ENCODE peak calls at places on chromosomes 12 and 14, in eight cellular contexts. K is HepG2, N is A549, O is A673, W is suprapubic skin, S is left lung, V is tibial nerve, L is esophagus squamous epithelium. Q is an unnamed sample.

GRCh38 chr14:30559638-30560071 is 697 bp downstream of the G2E3 start:
- DNase-seq in S (no peak), O (peak; percentile 48), L (no peak), V (no peak), K (peak; percentile 64), N (no peak), W (no peak), Q (no peak)

GRCh38 chr14:38743941-38744611 is 359.0 kb downstream of the SEC23A start:
- DNase-seq in V (no peak), L (no peak), K (no peak), S (no peak), N (no peak), W (no peak), O (no peak), Q (no peak)

GRCh38 chr12:2291182-2291832 is 238.5 kb downstream of the CACNA1C start:
- DNase-seq in N (peak; percentile 60), W (no peak), K (peak; percentile 33), L (no peak), V (no peak), S (no peak), O (peak; percentile 72), Q (no peak)

GRCh38 chr12:14959126-14959440 is 2.3 kb downstream of the ARHGDIB start:
- DNase-seq in K (no peak), W (no peak), O (no peak), V (no peak), L (no peak), N (no peak), S (no peak), Q (no peak)

GRCh38 chr12:115232455-115233156 is 548.6 kb upstream of the TBX3 start:
- DNase-seq in W (no peak), N (no peak), O (no peak), K (no peak), S (no peak), V (no peak), L (no peak), Q (no peak)

GRCh38 chr12:47905313-47905730 is 528 bp upstream of the VDR start:
- DNase-seq in N (no peak), L (no peak), O (no peak), V (peak; percentile 23), S (peak; percentile 90), W (no peak), K (no peak), Q (peak; percentile 50)

GRCh38 chr14:29243355-29243754 is 476.8 kb downstream of the FOXG1 start:
- DNase-seq in O (peak; percentile 77), W (no peak), S (no peak), N (no peak), V (no peak), L (no peak), K (no peak), Q (no peak)

GRCh38 chr12:108768591-108769500 is 37.5 kb upstream of the CORO1C start:
- DNase-seq in N (peak; percentile 71), W (no peak), L (no peak), V (no peak), S (peak; percentile 86), O (peak; percentile 39), K (peak; percentile 33), Q (no peak)

GRCh38 chr12:109232731-109233130 is 76.4 kb downstream of the FOXN4 start:
- DNase-seq in O (no peak), K (no peak), V (no peak), N (no peak), L (no peak), S (no peak), W (no peak), Q (no peak)

GRCh38 chr14:61335876-61336275 is 14.5 kb downstream of the PRKCH start:
- DNase-seq in V (no peak), O (no peak), N (no peak), K (no peak), S (no peak), L (no peak), W (no peak), Q (peak; percentile 46)

GRCh38 chr14:101840649-101841365 is 79.3 kb downstream of the PPP2R5C start:
- DNase-seq in K (no peak), V (no peak), W (no peak), S (no peak), O (no peak), L (no peak), N (no peak), Q (no peak)

GRCh38 chr14:58353516-58354299 is 42.0 kb upstream of the TOMM20L start:
- DNase-seq in O (no peak), N (no peak), W (no peak), V (no peak), L (no peak), S (no peak), K (no peak), Q (no peak)

GRCh38 chr12:92431146-92431545 is 271.6 kb upstream of the PLEKHG7 start:
- DNase-seq in K (no peak), L (no peak), W (no peak), N (no peak), S (no peak), V (no peak), O (no peak), Q (no peak)

GRCh38 chr14:59359451-59360124 is 105.6 kb downstream of the GPR135 start:
- DNase-seq in L (no peak), S (no peak), O (peak; percentile 33), N (no peak), K (no peak), W (no peak), V (no peak), Q (no peak)

GRCh38 chr12:39145175-39145999 is 240.0 kb upstream of the CPNE8 start:
- DNase-seq in V (peak; percentile 30), O (peak; percentile 71), W (no peak), L (no peak), K (no peak), N (peak; percentile 77), S (peak; percentile 78), Q (no peak)

GRCh38 chr14:63524537-63525155 is 18.5 kb downstream of the PPP2R5E start:
- DNase-seq in K (no peak), W (no peak), L (no peak), N (no peak), S (no peak), V (no peak), O (no peak), Q (no peak)

GRCh38 chr14:75879031-75879430 is 102.8 kb downstream of the TGFB3 start:
- DNase-seq in N (peak; percentile 27), V (no peak), K (no peak), W (no peak), O (peak; percentile 65), L (no peak), S (no peak), Q (no peak)

GRCh38 chr14:90630407-90630806 is 185.8 kb downstream of the TTC7B start:
- DNase-seq in W (no peak), N (no peak), L (no peak), K (no peak), O (no peak), S (no peak), V (no peak), Q (no peak)

GRCh38 chr12:109625749-109626377 is 52.3 kb downstream of the MVK start:
- DNase-seq in S (no peak), N (no peak), K (no peak), W (no peak), V (no peak), L (no peak), O (no peak), Q (no peak)

DNA sequence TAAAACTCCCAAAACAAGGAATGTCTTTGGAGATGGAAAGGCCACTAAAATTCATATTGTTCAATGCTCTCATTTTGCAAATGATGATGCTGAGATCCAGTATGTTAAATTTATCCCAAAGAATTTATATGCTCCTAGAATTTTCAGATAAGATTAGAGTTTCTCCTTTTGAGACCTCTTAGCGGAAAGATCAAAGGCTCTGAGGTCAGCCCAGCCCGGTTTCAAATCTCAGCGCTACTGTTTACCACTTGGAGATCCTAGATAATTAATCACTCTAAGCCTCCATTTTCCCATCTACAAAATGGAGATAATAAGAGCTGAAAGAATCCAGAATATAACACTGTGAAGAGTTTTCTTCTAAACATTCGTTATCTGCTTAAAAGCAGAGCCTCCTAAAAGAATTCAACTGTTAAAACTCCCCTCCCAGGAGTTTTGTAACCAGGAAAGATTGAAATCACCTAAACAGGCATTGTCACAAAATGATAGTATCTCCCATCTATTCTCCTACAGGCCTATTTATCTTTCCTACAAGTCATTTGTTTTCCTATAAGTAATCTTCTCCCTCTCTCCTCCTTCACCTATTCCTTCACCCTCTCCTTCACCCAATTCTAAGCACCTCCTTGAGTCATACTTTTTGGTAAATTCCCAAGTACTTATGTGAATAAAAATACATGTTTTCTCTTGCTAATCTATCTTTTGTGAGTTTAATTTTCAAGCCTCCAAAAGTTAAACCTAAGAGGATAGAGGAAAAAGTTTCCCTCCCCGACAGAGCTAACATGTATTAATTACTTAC is 16.7 kb downstream of the DUSP6 start:
- DNase-seq in L (no peak), V (no peak), O (no peak), S (no peak), K (no peak), W (no peak), N (no peak), Q (no peak)
- H3K27ac ChIP-seq in L (no peak overlapping the region), V (no peak overlapping the region), O (peak overlapping the region; percentile 87), S (no peak overlapping the region), K (no peak overlapping the region), W (no peak overlapping the region), N (no peak overlapping the region), Q (no peak overlapping the region)

GRCh38 chr14:105878554-105878953 is 352.2 kb downstream of the TMEM121 start:
- DNase-seq in S (peak; percentile 68), V (no peak), N (no peak), K (no peak), O (no peak), L (no peak), W (peak; percentile 43), Q (no peak)

GRCh38 chr14:105879503-105879866 is 353.1 kb downstream of the TMEM121 start:
- DNase-seq in S (peak; percentile 48), W (no peak), O (no peak), V (no peak), L (no peak), K (no peak), N (no peak), Q (no peak)

GRCh38 chr14:105877645-105878044 is 351.3 kb downstream of the TMEM121 start:
- DNase-seq in N (no peak), K (no peak), V (no peak), L (no peak), W (no peak), O (no peak), S (peak; percentile 43), Q (no peak)

GRCh38 chr14:105876829-105877228 is 350.4 kb downstream of the TMEM121 start:
- DNase-seq in K (no peak), V (peak; percentile 8), S (peak; percentile 53), N (no peak), O (no peak), W (no peak), L (no peak), Q (no peak)

GRCh38 chr14:105878125-105878524 is 351.7 kb downstream of the TMEM121 start:
- DNase-seq in S (peak; percentile 62), O (no peak), N (no peak), W (peak; percentile 76), K (no peak), V (peak; percentile 8), L (no peak), Q (no peak)
- H3K9me3 ChIP-seq in S (no peaks in the 10 kb centered on the region), O (no peaks in the 10 kb centered on the region), N (no peaks in the 10 kb centered on the region), W (no peaks in the 10 kb centered on the region), K (no peaks in the 10 kb centered on the region), V (no peaks in the 10 kb centered on the region), L (no peaks in the 10 kb centered on the region), Q (no peaks in the 10 kb centered on the region)

GRCh38 chr12:57216014-57216891 is at the start of gene NXPH4:
- DNase-seq in W (no peak), N (no peak), O (no peak), K (no peak), S (no peak), L (no peak), V (no peak), Q (peak; percentile 42)
- TF ChIP-seq CTCF in W (no peak), N (peak; percentile 21), O (no peak), K (peak; percentile 33), S (no peak), L (no peak), V (no peak), Q (no peak)

GRCh38 chr12:54058189-54058917 is 4.7 kb downstream of the HOXC4 start:
- DNase-seq in L (no peak), O (no peak), S (no peak), V (no peak), N (no peak), W (no peak), K (no peak), Q (no peak)
- H3K27ac ChIP-seq in L (no peak overlapping the region), O (no peak overlapping the region), S (no peak overlapping the region), V (peak overlapping the region; percentile 88), N (no peak overlapping the region), W (no peak overlapping the region), K (no peak overlapping the region), Q (no peak overlapping the region)